ENCODE peak calls at places on chromosomes 6 and 20, in four cellular contexts. I is A549, X is IMR-90, M is K562. S is an unnamed sample.

GRCh38 chr20:44123251-44123650 is 63.7 kb downstream of the JPH2 start:
- DNase-seq in M (no peak), X (no peak), I (no peak), S (no peak)

GRCh38 chr20:32762754-32763201 is 593 bp downstream of the DNMT3B start:
- DNase-seq in X (no peak), M (no peak), I (no peak), S (no peak)

GRCh38 chr6:52489881-52490280 is 69.7 kb downstream of the EFHC1 start:
- DNase-seq in M (no peak), X (no peak), I (no peak), S (no peak)

GRCh38 chr6:21587925-21588811 is 5.4 kb upstream of the SOX4 start:
- DNase-seq in M (no peak), X (peak; percentile 44), I (peak; percentile 65), S (no peak)

GRCh38 chr6:3518356-3518841 is 61.5 kb upstream of the SLC22A23 start:
- DNase-seq in I (peak; percentile 55), M (no peak), X (peak; percentile 73), S (no peak)

GRCh38 chr20:57703013-57703412 is 6.8 kb downstream of the PMEPA1 start:
- DNase-seq in M (no peak), I (no peak), X (no peak), S (no peak)

GRCh38 chr6:5967594-5967993 is 39.1 kb downstream of the NRN1 start:
- DNase-seq in X (no peak), M (no peak), I (no peak), S (no peak)

GRCh38 chr6:6686748-6687601 is 98.5 kb downstream of the LY86 start:
- DNase-seq in X (no peak), M (peak; percentile 100), I (peak; percentile 95), S (no peak)

GRCh38 chr6:4732691-4733315 is 43.4 kb upstream of the CDYL start:
- DNase-seq in X (peak; percentile 95), M (peak; percentile 37), I (peak; percentile 82), S (no peak)

GRCh38 chr20:19757973-19758887 is at the start of gene RIN2:
- DNase-seq in X (peak; percentile 87), I (peak; percentile 96), M (peak; percentile 7), S (no peak)

GRCh38 chr6:32432050-32432450 is 7.6 kb upstream of the HLA-DRA start:
- DNase-seq in I (peak; percentile 21), X (peak; percentile 30), M (no peak), S (no peak)

GRCh38 chr20:35008411-35009342 is 53.0 kb downstream of the MYH7B start:
- DNase-seq in I (no peak), X (no peak), M (no peak), S (no peak)

GRCh38 chr20:37615507-37616425 is 78.1 kb upstream of the CTNNBL1 start:
- DNase-seq in I (peak; percentile 61), X (no peak), M (peak; percentile 69), S (no peak)

GRCh38 chr6:1612902-1613301 is 3.2 kb downstream of the FOXC1 start:
- DNase-seq in M (no peak), I (no peak), X (peak; percentile 93), S (no peak)

GRCh38 chr20:55947701-55948100 is 57.6 kb downstream of the CBLN4 start:
- DNase-seq in M (no peak), I (no peak), X (no peak), S (no peak)

DNA sequence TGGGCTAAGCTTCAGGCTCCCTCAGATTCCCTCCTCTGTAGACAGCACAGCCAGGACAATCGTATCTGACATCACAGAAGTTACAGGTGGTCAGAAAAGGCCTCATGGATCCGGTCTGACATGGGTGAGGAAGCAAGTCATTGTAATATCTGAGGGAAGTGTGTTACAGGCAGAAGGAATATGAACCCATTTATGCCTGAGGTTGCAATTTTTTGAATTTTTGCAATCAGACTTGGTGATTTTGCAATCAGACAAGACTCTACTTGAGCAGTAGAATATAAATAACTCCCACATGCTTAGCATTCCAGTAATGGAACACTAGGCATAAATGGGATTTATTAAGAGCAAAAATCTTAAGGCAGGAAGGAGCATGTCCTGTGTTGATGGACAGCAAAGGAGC is 52.1 kb downstream of the CBLN4 start:
- DNase-seq in I (no peak), X (no peak), M (no peak), S (no peak)
- TF ChIP-seq CEBPB in I (no peak), X (no peak), M (no peak), S (no peak)

GRCh38 chr20:46588532-46589509 is 38.4 kb upstream of the OCSTAMP start:
- DNase-seq in I (no peak), X (no peak), M (no peak), S (no peak)
- TF ChIP-seq SMC3 in I (no peak), X (no peak), M (no peak), S (no peak)

DNA sequence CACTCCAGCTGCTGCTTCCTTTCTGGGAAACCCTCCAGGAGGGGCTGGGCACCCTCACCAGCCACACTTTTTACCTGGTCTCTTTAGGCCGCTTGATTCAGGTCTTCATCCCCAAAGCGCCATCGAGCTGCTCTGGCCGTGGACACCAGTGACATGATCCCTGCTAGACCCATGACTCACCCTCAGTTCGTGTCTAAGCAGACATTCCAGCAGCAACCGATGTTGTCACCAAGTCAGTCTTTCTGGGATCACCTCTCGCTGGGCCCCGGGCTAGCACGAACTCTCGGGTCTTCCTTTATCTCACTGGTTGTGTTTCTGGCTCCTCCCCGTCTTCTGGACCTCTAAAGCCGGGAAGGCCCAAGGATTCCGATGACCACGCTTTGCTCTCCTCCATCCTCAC is 43.0 kb upstream of the GPR31 start:
- DNase-seq in I (no peak), X (no peak), M (no peak), S (no peak)
- TF ChIP-seq CEBPB in I (no peak), X (no peak), M (no peak), S (no peak)

GRCh38 chr20:64040231-64041039 is 4.5 kb downstream of the C20orf204 start:
- DNase-seq in X (no peak), M (no peak), I (no peak), S (no peak)

GRCh38 chr20:64041040-64041780 is 5.2 kb downstream of the C20orf204 start:
- DNase-seq in M (no peak), X (no peak), I (no peak), S (no peak)

GRCh38 chr20:64043768-64044167 is 5.7 kb downstream of the SOX18 start:
- DNase-seq in M (no peak), X (no peak), I (no peak), S (no peak)

GRCh38 chr20:64039293-64040160 is 3.5 kb downstream of the C20orf204 start:
- DNase-seq in X (no peak), I (no peak), M (peak; percentile 28), S (no peak)

DNA sequence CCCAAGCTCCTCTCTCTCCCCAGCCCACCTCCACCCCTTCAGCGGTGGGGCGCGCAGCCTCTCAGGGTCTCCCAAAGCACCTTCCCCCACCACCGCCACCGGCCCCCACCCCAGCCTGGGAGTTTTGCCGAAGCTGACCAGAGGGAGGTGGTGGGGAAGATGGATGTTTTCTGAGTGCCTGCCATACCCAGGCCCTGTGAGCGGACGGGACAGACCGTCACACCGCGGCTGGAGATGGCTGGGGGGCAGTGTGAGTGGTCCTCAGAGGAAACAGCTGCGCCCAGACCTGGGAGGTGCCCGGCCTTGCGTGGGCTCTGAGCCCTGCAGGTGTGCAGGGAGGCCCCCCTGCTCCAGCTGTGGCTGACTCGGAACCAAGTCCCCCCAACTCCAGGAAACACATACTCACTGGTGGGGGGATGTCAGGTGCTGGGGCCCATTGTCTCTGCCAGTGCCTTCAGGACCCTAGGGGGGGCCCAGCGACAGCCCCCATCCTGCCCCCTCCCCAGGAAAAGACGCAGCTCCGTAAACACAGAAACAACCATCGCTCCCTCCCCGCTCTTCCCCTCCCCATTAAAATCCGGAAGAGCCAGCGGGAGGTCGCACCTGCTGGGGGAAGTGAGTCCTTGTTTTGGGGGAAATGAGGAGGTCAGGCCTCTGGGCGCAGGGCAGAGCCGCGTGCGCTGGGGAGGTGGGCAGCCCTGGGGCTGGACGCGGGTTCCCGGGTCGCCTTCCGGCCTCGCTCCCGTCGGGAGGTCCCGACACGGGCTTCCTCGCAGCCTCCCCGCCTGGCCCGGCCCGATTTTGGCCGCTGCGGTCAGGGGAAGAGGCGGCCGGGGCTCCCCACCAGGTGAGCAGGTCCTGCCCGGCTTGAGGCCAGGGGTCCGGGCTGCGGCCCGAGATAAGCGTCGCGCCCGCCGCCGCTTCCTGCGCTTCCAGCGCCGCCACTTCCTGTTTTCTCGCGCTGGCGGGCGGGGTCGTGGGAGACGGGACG is 6.1 kb downstream of the C20orf204 start:
- DNase-seq in M (peak; percentile 62), X (no peak), I (no peak), S (no peak)
- TF ChIP-seq SMC3 in M (no peak), X (no peak), I (no peak), S (no peak)

GRCh38 chr20:62065669-62066338 is at the start of gene TAF4:
- DNase-seq in X (peak; percentile 60), I (peak; percentile 72), M (peak; percentile 98), S (no peak)
- TF ChIP-seq CEBPB in X (no peak), I (no peak), M (no peak), S (no peak)

DNA sequence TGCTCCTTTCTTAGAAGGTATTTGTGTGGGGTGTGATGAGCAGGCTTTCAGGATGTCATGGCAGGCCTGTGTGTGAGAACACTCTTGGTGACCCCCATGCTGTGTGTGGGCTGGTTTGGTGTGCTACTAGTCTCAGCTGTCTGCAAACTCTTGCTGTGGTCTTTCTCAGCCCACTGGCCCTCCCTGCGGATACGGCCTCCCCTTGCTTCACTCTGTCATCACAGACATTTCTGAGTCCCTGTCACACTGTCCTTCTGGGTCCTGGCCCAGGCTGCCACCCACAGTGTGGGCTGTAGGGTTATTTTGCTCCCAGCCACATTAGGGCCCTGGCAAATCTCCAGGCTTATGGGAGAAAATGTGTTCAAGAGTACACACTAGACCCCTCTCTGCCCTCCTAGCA is 39.0 kb upstream of the ARMC2 start:
- DNase-seq in I (no peak), X (no peak), M (no peak), S (no peak)
- TF ChIP-seq SMC3 in I (no peak), X (no peak), M (no peak), S (no peak)

DNA sequence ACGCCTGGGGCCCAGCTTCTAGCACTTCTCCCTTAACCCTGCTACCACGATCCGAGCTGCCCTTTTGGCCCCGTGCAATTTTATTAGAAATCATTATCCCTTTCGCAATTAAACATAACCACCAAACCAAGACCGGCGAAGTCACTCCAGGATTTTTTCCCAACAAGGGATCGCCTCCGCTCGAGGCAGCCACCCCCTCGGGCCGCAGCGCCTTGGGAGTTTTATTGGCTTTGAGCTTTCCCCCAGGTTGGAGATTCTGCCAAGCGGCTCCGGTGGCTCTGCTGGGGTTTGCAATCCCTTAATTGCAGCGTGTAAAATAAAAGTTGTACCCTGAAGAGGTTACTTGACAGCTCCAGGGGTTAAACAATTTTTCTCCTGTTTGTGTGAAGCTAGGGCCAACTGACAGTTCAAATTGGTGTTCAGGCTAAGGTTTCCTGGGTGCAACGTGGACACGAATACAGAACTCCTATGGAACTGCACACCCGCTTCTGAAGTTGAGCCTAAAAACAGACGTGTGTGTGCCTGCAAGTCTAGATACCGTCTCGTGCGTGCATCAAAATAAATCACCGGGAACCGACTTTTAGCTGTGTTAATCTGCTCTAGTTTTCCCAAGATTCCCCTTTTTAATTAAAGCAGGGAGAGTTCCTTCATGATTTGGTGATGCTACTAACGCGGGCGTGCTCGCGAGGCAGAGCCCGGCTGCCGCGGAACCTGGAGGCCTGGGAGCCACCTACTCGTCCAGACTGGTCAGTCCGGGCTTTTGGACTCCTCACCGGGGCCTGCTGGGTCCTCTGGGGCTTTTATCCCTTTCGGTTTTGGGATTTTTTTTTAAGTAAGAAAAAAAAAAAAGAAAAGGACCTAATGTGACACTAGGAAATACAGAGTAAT is 963 bp upstream of the TFAP2A start:
- DNase-seq in M (no peak), I (no peak), X (no peak), S (no peak)
- TF ChIP-seq CEBPB in M (no peak), I (no peak), X (no peak), S (no peak)